ENCODE peak calls at places on chromosomes 4 and X, in six cellular contexts. C is retinal pigment epithelial cell, B is fibroblast of lung, L is right lobe of liver, W is PC-3, X is astrocyte of the cerebellum. D is an unnamed sample.

GRCh38 chr4:4838602-4839470 is 20.6 kb upstream of the MSX1 start:
- DNase-seq in C (no peak), B (peak), L (no peak), W (no peak), X (peak), D (no peak)

GRCh38 chr4:166021617-166022016 is 148.6 kb downstream of the TLL1 start:
- DNase-seq in C (no peak), B (no peak), L (no peak), W (no peak), X (no peak), D (no peak)

GRCh38 chrX:44904542-44905115 is 31.6 kb downstream of the KDM6A start:
- DNase-seq in C (no peak), B (peak), L (no peak), W (no peak), X (peak), D (no peak)

GRCh38 chr4:2787230-2788100 is 5.4 kb upstream of the SH3BP2 start:
- DNase-seq in C (no peak), B (no peak), L (peak), W (no peak), X (no peak), D (peak)

GRCh38 chr4:118271788-118272187 is 81.0 kb downstream of the PRSS12 start:
- DNase-seq in C (no peak), B (no peak), L (no peak), W (no peak), X (no peak), D (no peak)

GRCh38 chr4:86482851-86483490 is 111.1 kb upstream of the PTPN13 start:
- DNase-seq in C (no peak), B (peak), L (no peak), W (peak), X (peak), D (no peak)

GRCh38 chr4:3689576-3690551 is 76.3 kb upstream of the ADRA2C start:
- DNase-seq in C (no peak), B (no peak), L (no peak), W (no peak), X (no peak), D (no peak)

GRCh38 chrX:48695524-48695875 is 1.0 kb upstream of the SUV39H1 start:
- DNase-seq in C (no peak), B (peak), L (no peak), W (peak), X (no peak), D (no peak)

GRCh38 chr4:21726255-21726815 is 222.2 kb downstream of the KCNIP4 start:
- DNase-seq in C (no peak), B (peak), L (no peak), W (no peak), X (no peak), D (no peak)

GRCh38 chrX:10797493-10797892 is 177.1 kb upstream of the MID1 start:
- DNase-seq in C (no peak), B (peak), L (no peak), W (peak), X (no peak), D (no peak)

GRCh38 chr4:74365761-74366160 is 816 bp downstream of the EREG start:
- DNase-seq in C (no peak), B (peak), L (peak), W (no peak), X (no peak), D (peak)

GRCh38 chrX:53990201-53990600 is 54.1 kb downstream of the PHF8 start:
- DNase-seq in C (no peak), B (peak), L (no peak), W (no peak), X (no peak), D (no peak)

GRCh38 chr4:40403079-40403478 is 67.9 kb downstream of the CHRNA9 start:
- DNase-seq in C (no peak), B (no peak), L (no peak), W (no peak), X (no peak), D (no peak)

GRCh38 chrX:46444011-46444410 is 101.2 kb downstream of the ZNF674 start:
- DNase-seq in C (peak), B (peak), L (no peak), W (peak), X (peak), D (no peak)

GRCh38 chrX:85963736-85964135 is 83.6 kb downstream of the CHM start:
- DNase-seq in C (peak), B (peak), L (no peak), W (peak), X (peak), D (no peak)

GRCh38 chr4:89379541-89380035 is 72.0 kb upstream of the GPRIN3 start:
- DNase-seq in C (no peak), B (no peak), L (no peak), W (no peak), X (no peak), D (no peak)

GRCh38 chr4:16072168-16072567 is 11.7 kb downstream of the PROM1 start:
- DNase-seq in C (no peak), B (no peak), L (no peak), W (no peak), X (no peak), D (no peak)

GRCh38 chr4:59664771-59665170 is 1535.4 kb upstream of the ADGRL3 start:
- DNase-seq in C (no peak), B (no peak), L (no peak), W (no peak), X (no peak), D (no peak)

GRCh38 chrX:138908577-138908976 is 197.1 kb upstream of the FGF13 start:
- DNase-seq in C (no peak), B (no peak), L (no peak), W (no peak), X (no peak), D (no peak)

GRCh38 chr4:79164961-79165610 is 160.8 kb downstream of the NAA11 start:
- DNase-seq in C (no peak), B (no peak), L (no peak), W (no peak), X (no peak), D (no peak)

GRCh38 chr4:23237771-23238170 is 545.0 kb downstream of the GBA3 start:
- DNase-seq in C (peak), B (no peak), L (peak), W (no peak), X (peak), D (no peak)

GRCh38 chr4:40579983-40580382 is 49.7 kb downstream of the RBM47 start:
- DNase-seq in C (no peak), B (peak), L (no peak), W (no peak), X (peak), D (no peak)

GRCh38 chrX:19177710-19178109 is 55.4 kb upstream of the ADGRG2 start:
- DNase-seq in C (no peak), B (peak), L (no peak), W (no peak), X (no peak), D (no peak)

GRCh38 chrX:137575596-137576255 is 9.8 kb downstream of the ZIC3 start:
- DNase-seq in C (no peak), B (no peak), L (no peak), W (no peak), X (no peak), D (no peak)

GRCh38 chr4:153684182-153685073 is at the start of gene TLR2:
- DNase-seq in C (no peak), B (peak), L (peak), W (peak), X (no peak), D (peak)

GRCh38 chr4:8317474-8317873 is 47.9 kb downstream of the HTRA3 start:
- DNase-seq in C (no peak), B (no peak), L (peak), W (no peak), X (no peak), D (no peak)

GRCh38 chr4:30968926-30969325 is 248.8 kb downstream of the PCDH7 start:
- DNase-seq in C (no peak), B (no peak), L (no peak), W (no peak), X (no peak), D (no peak)

GRCh38 chr4:38867478-38868054 is at the start of gene FAM114A1:
- DNase-seq in C (no peak), B (peak), L (peak), W (peak), X (peak), D (peak)

GRCh38 chr4:172858731-172859230 is 309.8 kb upstream of the GALNT7 start:
- DNase-seq in C (no peak), B (peak), L (no peak), W (no peak), X (no peak), D (no peak)

GRCh38 chr4:55549888-55550287 is 3.2 kb upstream of the CLOCK start:
- DNase-seq in C (peak), B (peak), L (no peak), W (peak), X (peak), D (no peak)

GRCh38 chrX:109681475-109682081 is 51.5 kb downstream of the ACSL4 start:
- DNase-seq in C (no peak), B (no peak), L (no peak), W (no peak), X (no peak), D (no peak)

GRCh38 chr4:49044270-49044669 is 58.2 kb downstream of the CWH43 start:
- DNase-seq in C (no peak), B (no peak), L (no peak), W (peak), X (no peak), D (no peak)
- H3K4me3 ChIP-seq in C (no peak), B (no peak), L (no peak), W (no peak), X (no peak), D (no peak)

GRCh38 chrX:71291381-71291780 is 7.9 kb downstream of the NONO start:
- DNase-seq in C (no peak), B (peak), L (no peak), W (no peak), X (no peak), D (no peak)

GRCh38 chrX:71283409-71284143 is at the start of gene NONO:
- DNase-seq in C (peak), B (peak), L (peak), W (peak), X (peak), D (peak)

GRCh38 chrX:71282514-71283408 is 674 bp upstream of the NONO start:
- DNase-seq in C (peak), B (peak), L (no peak), W (no peak), X (peak), D (no peak)

GRCh38 chrX:71285929-71286328 is 2.5 kb downstream of the NONO start:
- DNase-seq in C (no peak), B (no peak), L (no peak), W (no peak), X (no peak), D (no peak)
- H3K4me3 ChIP-seq in C (peak), B (peak), L (no peak), W (peak), X (peak), D (no peak)

DNA sequence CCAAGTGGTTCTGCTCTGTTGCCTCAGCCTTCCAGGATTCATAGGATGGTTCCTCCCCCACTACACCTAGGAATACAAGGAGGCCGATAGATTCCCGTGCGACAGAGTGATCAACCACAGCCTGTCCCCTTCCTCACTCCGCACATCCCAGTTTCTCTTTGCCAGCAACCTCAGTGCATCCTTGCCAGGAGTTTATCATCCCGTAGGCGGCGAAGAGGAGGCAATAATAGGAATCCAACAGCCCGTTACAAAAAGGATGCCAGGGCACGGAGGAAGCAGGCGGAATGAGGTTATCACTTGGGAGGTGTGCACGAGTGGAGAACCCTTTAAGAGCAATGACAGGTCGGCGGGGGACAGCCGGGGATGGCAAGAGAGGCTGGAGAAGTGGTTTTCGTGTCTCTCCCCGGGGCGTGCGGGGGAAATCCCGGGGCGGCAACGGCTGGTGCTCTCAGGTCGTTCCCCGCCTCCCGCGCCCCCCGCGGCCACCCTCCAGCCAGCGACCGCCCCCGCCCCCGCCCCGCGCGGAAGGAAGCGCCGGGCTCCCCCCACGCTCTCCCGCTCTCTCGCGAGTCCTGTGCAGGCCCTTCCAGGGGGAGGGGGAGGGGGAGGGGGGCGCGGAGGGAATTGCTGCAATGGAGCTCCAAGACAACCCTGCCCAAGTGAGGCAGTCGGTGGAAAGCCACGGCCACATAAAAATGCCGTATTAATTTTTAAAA is 1.6 kb downstream of the PPP3CA start:
- DNase-seq in C (no peak), B (peak), L (peak), W (peak), X (no peak), D (peak)
- H3K4me3 ChIP-seq in C (peak), B (peak), L (peak), W (peak), X (peak), D (peak)

DNA sequence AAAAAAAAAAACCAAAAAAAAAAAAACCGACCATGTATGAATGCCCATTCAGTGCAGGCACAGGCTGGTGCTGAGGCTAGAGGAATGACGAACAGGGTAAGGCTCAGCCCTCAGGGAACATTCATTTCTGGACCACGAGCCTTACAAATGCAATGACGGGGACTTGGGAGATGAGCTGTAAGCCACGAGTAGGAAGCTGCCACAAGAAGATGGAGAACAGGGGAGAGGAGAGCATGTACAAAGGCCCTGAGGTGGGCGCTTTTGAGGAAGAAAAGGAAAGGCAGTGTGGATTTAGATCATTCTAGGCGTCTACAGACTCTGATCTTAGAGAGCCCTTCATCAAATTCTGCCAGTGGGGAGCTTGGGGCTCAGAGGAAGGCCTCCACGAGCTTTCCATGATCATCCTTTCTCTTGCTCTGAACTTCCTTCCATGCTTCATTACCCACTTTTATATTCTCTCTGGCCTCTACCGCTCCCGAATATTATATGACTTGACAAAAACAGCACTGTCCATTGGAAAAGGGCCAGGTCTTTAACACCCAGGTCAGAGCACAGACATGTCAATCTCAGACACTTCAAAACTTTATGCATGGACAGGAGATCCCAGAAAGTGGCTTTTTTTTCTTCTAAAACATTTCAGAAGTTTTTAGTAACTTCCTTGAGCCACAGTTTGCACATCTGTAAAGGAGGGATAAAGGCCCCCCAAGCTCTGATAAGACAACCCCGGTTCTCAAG is 3.3 kb upstream of the ZNF518B start:
- DNase-seq in C (no peak), B (no peak), L (no peak), W (no peak), X (no peak), D (no peak)
- H3K4me3 ChIP-seq in C (no peak), B (no peak), L (no peak), W (no peak), X (no peak), D (no peak)

D was measured in mucosa of descending colon.